ENCODE peak calls at places on chromosome 2, in five cellular contexts. One of them, this sample, is unnamed.

GRCh38 chr2:164792316-164793127 is 49.1 kb downstream of the COBLL1 start:
- DNase-seq in cerebellum: no peak
- DNase-seq in T-helper 2 cell treated with Interferon-gamma antibody and Interleukin-4, amounts not matched to agents 5 μg/mL and 100 μg/mL, for 36 hours: no peak
- DNase-seq in osteocyte: no peak
- DNase-seq in stomach: no peak
- DNase-seq in this sample: no peak

GRCh38 chr2:69988086-69988635 is 26.7 kb upstream of the ASPRV1 start:
- DNase-seq in cerebellum: no peak
- DNase-seq in T-helper 2 cell treated with Interferon-gamma antibody and Interleukin-4, amounts not matched to agents 5 μg/mL and 100 μg/mL, for 36 hours: no peak
- DNase-seq in osteocyte: no peak
- DNase-seq in stomach: no peak
- DNase-seq in this sample: no peak

GRCh38 chr2:10326151-10326616 is 23.5 kb downstream of the HPCAL1 start:
- DNase-seq in cerebellum: peak
- DNase-seq in T-helper 2 cell treated with Interferon-gamma antibody and Interleukin-4, amounts not matched to agents 5 μg/mL and 100 μg/mL, for 36 hours: no peak
- DNase-seq in osteocyte: no peak
- DNase-seq in stomach: no peak
- DNase-seq in this sample: no peak

GRCh38 chr2:123262856-123263255 is 762.2 kb upstream of the CNTNAP5 start:
- DNase-seq in cerebellum: no peak
- DNase-seq in T-helper 2 cell treated with Interferon-gamma antibody and Interleukin-4, amounts not matched to agents 5 μg/mL and 100 μg/mL, for 36 hours: no peak
- DNase-seq in osteocyte: no peak
- DNase-seq in stomach: no peak
- DNase-seq in this sample: no peak

GRCh38 chr2:101717041-101717817 is 19.7 kb downstream of the MAP4K4 start:
- DNase-seq in cerebellum: no peak
- DNase-seq in T-helper 2 cell treated with Interferon-gamma antibody and Interleukin-4, amounts not matched to agents 5 μg/mL and 100 μg/mL, for 36 hours: no peak
- DNase-seq in osteocyte: no peak
- DNase-seq in stomach: no peak
- DNase-seq in this sample: no peak

GRCh38 chr2:3127710-3128109 is 249.9 kb downstream of the EIPR1 start:
- DNase-seq in cerebellum: no peak
- DNase-seq in T-helper 2 cell treated with Interferon-gamma antibody and Interleukin-4, amounts not matched to agents 5 μg/mL and 100 μg/mL, for 36 hours: no peak
- DNase-seq in osteocyte: no peak
- DNase-seq in stomach: no peak
- DNase-seq in this sample: no peak

GRCh38 chr2:36389081-36389480 is 33.5 kb downstream of the CRIM1 start:
- DNase-seq in cerebellum: no peak
- DNase-seq in T-helper 2 cell treated with Interferon-gamma antibody and Interleukin-4, amounts not matched to agents 5 μg/mL and 100 μg/mL, for 36 hours: no peak
- DNase-seq in osteocyte: no peak
- DNase-seq in stomach: no peak
- DNase-seq in this sample: peak

GRCh38 chr2:64563436-64563938 is 39.4 kb downstream of the AFTPH start:
- DNase-seq in cerebellum: no peak
- DNase-seq in T-helper 2 cell treated with Interferon-gamma antibody and Interleukin-4, amounts not matched to agents 5 μg/mL and 100 μg/mL, for 36 hours: no peak
- DNase-seq in osteocyte: no peak
- DNase-seq in stomach: no peak
- DNase-seq in this sample: no peak

GRCh38 chr2:98391581-98392270 is 45.5 kb downstream of the CNGA3 start:
- DNase-seq in cerebellum: no peak
- DNase-seq in T-helper 2 cell treated with Interferon-gamma antibody and Interleukin-4, amounts not matched to agents 5 μg/mL and 100 μg/mL, for 36 hours: no peak
- DNase-seq in osteocyte: peak
- DNase-seq in stomach: no peak
- DNase-seq in this sample: no peak

GRCh38 chr2:10514743-10515142 is 66.6 kb upstream of the ODC1 start:
- DNase-seq in cerebellum: no peak
- DNase-seq in T-helper 2 cell treated with Interferon-gamma antibody and Interleukin-4, amounts not matched to agents 5 μg/mL and 100 μg/mL, for 36 hours: no peak
- DNase-seq in osteocyte: no peak
- DNase-seq in stomach: no peak
- DNase-seq in this sample: no peak

GRCh38 chr2:30666307-30666874 is 140.9 kb downstream of the CAPN13 start:
- DNase-seq in cerebellum: no peak
- DNase-seq in T-helper 2 cell treated with Interferon-gamma antibody and Interleukin-4, amounts not matched to agents 5 μg/mL and 100 μg/mL, for 36 hours: no peak
- DNase-seq in osteocyte: peak
- DNase-seq in stomach: no peak
- DNase-seq in this sample: peak

GRCh38 chr2:109497911-109498870 is 115.6 kb downstream of the SEPTIN10 start:
- DNase-seq in cerebellum: peak
- DNase-seq in T-helper 2 cell treated with Interferon-gamma antibody and Interleukin-4, amounts not matched to agents 5 μg/mL and 100 μg/mL, for 36 hours: no peak
- DNase-seq in osteocyte: no peak
- DNase-seq in stomach: no peak
- DNase-seq in this sample: peak

GRCh38 chr2:128438586-128438985 is 119.9 kb upstream of the HS6ST1 start:
- DNase-seq in cerebellum: no peak
- DNase-seq in T-helper 2 cell treated with Interferon-gamma antibody and Interleukin-4, amounts not matched to agents 5 μg/mL and 100 μg/mL, for 36 hours: no peak
- DNase-seq in osteocyte: peak
- DNase-seq in stomach: peak
- DNase-seq in this sample: no peak

GRCh38 chr2:43611987-43612894 is 16.4 kb upstream of the THADA start:
- DNase-seq in cerebellum: peak
- DNase-seq in T-helper 2 cell treated with Interferon-gamma antibody and Interleukin-4, amounts not matched to agents 5 μg/mL and 100 μg/mL, for 36 hours: peak
- DNase-seq in osteocyte: peak
- DNase-seq in stomach: peak
- DNase-seq in this sample: peak

GRCh38 chr2:168515502-168515901 is 59.4 kb downstream of the CERS6 start:
- DNase-seq in cerebellum: no peak
- DNase-seq in T-helper 2 cell treated with Interferon-gamma antibody and Interleukin-4, amounts not matched to agents 5 μg/mL and 100 μg/mL, for 36 hours: no peak
- DNase-seq in osteocyte: no peak
- DNase-seq in stomach: no peak
- DNase-seq in this sample: no peak

GRCh38 chr2:238998775-238999174 is 150.9 kb downstream of the TWIST2 start:
- DNase-seq in cerebellum: no peak
- DNase-seq in T-helper 2 cell treated with Interferon-gamma antibody and Interleukin-4, amounts not matched to agents 5 μg/mL and 100 μg/mL, for 36 hours: no peak
- DNase-seq in osteocyte: peak
- DNase-seq in stomach: no peak
- DNase-seq in this sample: no peak

GRCh38 chr2:199977984-199978415 is 22.6 kb downstream of the MAIP1 start:
- DNase-seq in cerebellum: no peak
- DNase-seq in T-helper 2 cell treated with Interferon-gamma antibody and Interleukin-4, amounts not matched to agents 5 μg/mL and 100 μg/mL, for 36 hours: peak
- DNase-seq in osteocyte: no peak
- DNase-seq in stomach: no peak
- DNase-seq in this sample: peak

GRCh38 chr2:236600892-236601291 is 31.3 kb downstream of the ACKR3 start:
- DNase-seq in cerebellum: peak
- DNase-seq in T-helper 2 cell treated with Interferon-gamma antibody and Interleukin-4, amounts not matched to agents 5 μg/mL and 100 μg/mL, for 36 hours: no peak
- DNase-seq in osteocyte: no peak
- DNase-seq in stomach: no peak
- DNase-seq in this sample: no peak

GRCh38 chr2:8306530-8307351 is 375.1 kb upstream of the ID2 start:
- DNase-seq in cerebellum: no peak
- DNase-seq in T-helper 2 cell treated with Interferon-gamma antibody and Interleukin-4, amounts not matched to agents 5 μg/mL and 100 μg/mL, for 36 hours: no peak
- DNase-seq in osteocyte: peak
- DNase-seq in stomach: no peak
- DNase-seq in this sample: no peak

GRCh38 chr2:234326694-234327093 is 170.2 kb downstream of the ARL4C start:
- DNase-seq in cerebellum: no peak
- DNase-seq in T-helper 2 cell treated with Interferon-gamma antibody and Interleukin-4, amounts not matched to agents 5 μg/mL and 100 μg/mL, for 36 hours: no peak
- DNase-seq in osteocyte: no peak
- DNase-seq in stomach: no peak
- DNase-seq in this sample: no peak

GRCh38 chr2:55519908-55520885 is 679 bp downstream of the CFAP36 start:
- DNase-seq in cerebellum: peak
- DNase-seq in T-helper 2 cell treated with Interferon-gamma antibody and Interleukin-4, amounts not matched to agents 5 μg/mL and 100 μg/mL, for 36 hours: peak
- DNase-seq in osteocyte: no peak
- DNase-seq in stomach: no peak
- DNase-seq in this sample: peak

GRCh38 chr2:220779918-220780317 is 792.2 kb downstream of the EPHA4 start:
- DNase-seq in cerebellum: no peak
- DNase-seq in T-helper 2 cell treated with Interferon-gamma antibody and Interleukin-4, amounts not matched to agents 5 μg/mL and 100 μg/mL, for 36 hours: no peak
- DNase-seq in osteocyte: no peak
- DNase-seq in stomach: no peak
- DNase-seq in this sample: no peak

GRCh38 chr2:4674007-4674406 is 970.6 kb downstream of the DCDC2C start:
- DNase-seq in cerebellum: no peak
- DNase-seq in T-helper 2 cell treated with Interferon-gamma antibody and Interleukin-4, amounts not matched to agents 5 μg/mL and 100 μg/mL, for 36 hours: no peak
- DNase-seq in osteocyte: no peak
- DNase-seq in stomach: no peak
- DNase-seq in this sample: no peak

GRCh38 chr2:43217228-43218220 is 8.9 kb downstream of the ZFP36L2 start:
- DNase-seq in cerebellum: no peak
- DNase-seq in T-helper 2 cell treated with Interferon-gamma antibody and Interleukin-4, amounts not matched to agents 5 μg/mL and 100 μg/mL, for 36 hours: no peak
- DNase-seq in osteocyte: no peak
- DNase-seq in stomach: no peak
- DNase-seq in this sample: no peak

GRCh38 chr2:45649855-45650806 is 1.3 kb upstream of the PRKCE start:
- DNase-seq in cerebellum: peak
- DNase-seq in T-helper 2 cell treated with Interferon-gamma antibody and Interleukin-4, amounts not matched to agents 5 μg/mL and 100 μg/mL, for 36 hours: peak
- DNase-seq in osteocyte: peak
- DNase-seq in stomach: peak
- DNase-seq in this sample: peak

GRCh38 chr2:60819155-60819862 is 62.1 kb upstream of the REL start:
- DNase-seq in cerebellum: no peak
- DNase-seq in T-helper 2 cell treated with Interferon-gamma antibody and Interleukin-4, amounts not matched to agents 5 μg/mL and 100 μg/mL, for 36 hours: peak
- DNase-seq in osteocyte: no peak
- DNase-seq in stomach: peak
- DNase-seq in this sample: no peak

GRCh38 chr2:198928026-198928425 is 529.7 kb downstream of the SATB2 start:
- DNase-seq in cerebellum: no peak
- DNase-seq in T-helper 2 cell treated with Interferon-gamma antibody and Interleukin-4, amounts not matched to agents 5 μg/mL and 100 μg/mL, for 36 hours: no peak
- DNase-seq in osteocyte: no peak
- DNase-seq in stomach: no peak
- DNase-seq in this sample: no peak

GRCh38 chr2:190435031-190435677 is 27.0 kb downstream of the MFSD6 start:
- DNase-seq in cerebellum: no peak
- DNase-seq in T-helper 2 cell treated with Interferon-gamma antibody and Interleukin-4, amounts not matched to agents 5 μg/mL and 100 μg/mL, for 36 hours: no peak
- DNase-seq in osteocyte: no peak
- DNase-seq in stomach: no peak
- DNase-seq in this sample: no peak

GRCh38 chr2:235642446-235643107 is 148.7 kb downstream of the AGAP1 start:
- DNase-seq in cerebellum: no peak
- DNase-seq in T-helper 2 cell treated with Interferon-gamma antibody and Interleukin-4, amounts not matched to agents 5 μg/mL and 100 μg/mL, for 36 hours: no peak
- DNase-seq in osteocyte: no peak
- DNase-seq in stomach: no peak
- DNase-seq in this sample: no peak

GRCh38 chr2:30622452-30622851 is 175.4 kb downstream of the LCLAT1 start:
- DNase-seq in cerebellum: no peak
- DNase-seq in T-helper 2 cell treated with Interferon-gamma antibody and Interleukin-4, amounts not matched to agents 5 μg/mL and 100 μg/mL, for 36 hours: no peak
- DNase-seq in osteocyte: no peak
- DNase-seq in stomach: no peak
- DNase-seq in this sample: no peak

GRCh38 chr2:19031642-19032041 is 326.8 kb downstream of the OSR1 start:
- DNase-seq in cerebellum: no peak
- DNase-seq in T-helper 2 cell treated with Interferon-gamma antibody and Interleukin-4, amounts not matched to agents 5 μg/mL and 100 μg/mL, for 36 hours: no peak
- DNase-seq in osteocyte: no peak
- DNase-seq in stomach: no peak
- DNase-seq in this sample: no peak

GRCh38 chr2:227153766-227154486 is 10.1 kb downstream of the COL4A4 start:
- DNase-seq in cerebellum: no peak
- DNase-seq in T-helper 2 cell treated with Interferon-gamma antibody and Interleukin-4, amounts not matched to agents 5 μg/mL and 100 μg/mL, for 36 hours: no peak
- DNase-seq in osteocyte: no peak
- DNase-seq in stomach: peak
- DNase-seq in this sample: no peak

GRCh38 chr2:225824748-225825449 is 425.4 kb downstream of the NYAP2 start:
- DNase-seq in cerebellum: no peak
- DNase-seq in T-helper 2 cell treated with Interferon-gamma antibody and Interleukin-4, amounts not matched to agents 5 μg/mL and 100 μg/mL, for 36 hours: no peak
- DNase-seq in osteocyte: no peak
- DNase-seq in stomach: no peak
- DNase-seq in this sample: no peak

This sample was measured in endothelial cell of umbilical vein.